ENCODE peak calls at places on chromosome 3, in seven cellular contexts. R is activated CD8-positive, alpha-beta T cell treated with anti-CD3 and anti-CD28 coated beads for 36 hours; A is AML-193; Z is activated T-cell treated with anti-CD3 and anti-CD28 coated beads for 4 hours; X is germinal center; E is CD8-positive, alpha-beta T cell; F is T-cell. S is an unnamed sample.

GRCh38 chr3:148232409-148232808 is 465.3 kb upstream of the AGTR1 start:
- DNase-seq in R (no peak), A (no peak), Z (no peak), X (no peak), E (no peak), F (no peak), S (no peak)

GRCh38 chr3:16884084-16884747 is 539 bp upstream of the PLCL2 start:
- DNase-seq in R (peak), A (peak), Z (peak), X (peak), E (peak), F (peak), S (peak)

GRCh38 chr3:71689305-71689704 is 35.9 kb downstream of the EIF4E3 start:
- DNase-seq in R (no peak), A (no peak), Z (no peak), X (no peak), E (no peak), F (no peak), S (no peak)

GRCh38 chr3:2847062-2847841 is 262.9 kb downstream of the IL5RA start:
- DNase-seq in R (no peak), A (no peak), Z (no peak), X (no peak), E (no peak), F (no peak), S (no peak)

GRCh38 chr3:4716231-4716630 is 223.1 kb downstream of the ITPR1 start:
- DNase-seq in R (no peak), A (no peak), Z (no peak), X (no peak), E (no peak), F (no peak), S (no peak)

GRCh38 chr3:189276481-189277190 is 104.9 kb downstream of the TPRG1 start:
- DNase-seq in R (no peak), A (peak), Z (no peak), X (no peak), E (no peak), F (no peak), S (no peak)

GRCh38 chr3:110814170-110815007 is 257.2 kb upstream of the NECTIN3 start:
- DNase-seq in R (peak), A (no peak), Z (no peak), X (no peak), E (peak), F (no peak), S (peak)

GRCh38 chr3:131735121-131735520 is 232.3 kb upstream of the MRPL3 start:
- DNase-seq in R (no peak), A (no peak), Z (no peak), X (no peak), E (no peak), F (no peak), S (no peak)

GRCh38 chr3:73586628-73587027 is 38.1 kb downstream of the PDZRN3 start:
- DNase-seq in R (no peak), A (no peak), Z (no peak), X (no peak), E (no peak), F (no peak), S (no peak)

GRCh38 chr3:185647880-185648210 is 61.8 kb downstream of the SENP2 start:
- DNase-seq in R (no peak), A (no peak), Z (no peak), X (no peak), E (no peak), F (no peak), S (no peak)

GRCh38 chr3:173875790-173876189 is 478.2 kb downstream of the NLGN1 start:
- DNase-seq in R (no peak), A (no peak), Z (no peak), X (no peak), E (no peak), F (no peak), S (no peak)

GRCh38 chr3:153574445-153574844 is 412.4 kb downstream of the RAP2B start:
- DNase-seq in R (no peak), A (no peak), Z (no peak), X (no peak), E (no peak), F (no peak), S (no peak)

GRCh38 chr3:15858547-15859506 is 61.0 kb upstream of the ANKRD28 start:
- DNase-seq in R (peak), A (peak), Z (peak), X (peak), E (peak), F (peak), S (peak)